ENCODE peak calls at places on chromosomes 16 and 17, in seven cellular contexts. R is astrocyte of the cerebellum; S is stimulated activated CD4-positive, alpha-beta T cell treated with anti-CD3 and anti-CD28 coated beads, Interleukin-2, amount 100 ng/mL, for 48 hours; J is activated T-helper 9 cell treated with anti-CD3 and anti-CD28 coated beads, Interleukin-2, amount 50 U/mL, for 16 hours; A is activated gamma-delta T cell treated with Interleukin-2 at 50 U/mL for 16 hours; N is tibial artery; L is EL. Y is an unnamed sample.
A peak's percentile ranks its signal among the peaks of the same experiment; 100 is the strongest.

GRCh38 chr17:9475259-9475658 is 100.4 kb downstream of the STX8 start:
- DNase-seq in R (no peak), A (no peak), L (no peak), N (no peak), S (no peak), J (no peak), Y (no peak)

GRCh38 chr16:49664221-49665215 is 191.4 kb downstream of the ZNF423 start:
- DNase-seq in J (no peak), S (no peak), A (no peak), N (no peak), R (no peak), L (no peak), Y (no peak)

GRCh38 chr17:45020354-45021138 is 30.9 kb downstream of the DCAKD start:
- DNase-seq in A (no peak), N (no peak), J (no peak), L (no peak), R (peak; percentile 24), S (no peak), Y (no peak)

GRCh38 chr16:85613609-85614337 is 651 bp downstream of the GSE1 start:
- DNase-seq in N (peak; percentile 85), R (no peak), A (no peak), L (peak; percentile 20), S (no peak), J (no peak), Y (peak; percentile 91)

GRCh38 chr16:53839150-53839549 is 135.2 kb downstream of the FTO start:
- DNase-seq in S (no peak), J (no peak), A (no peak), N (no peak), L (no peak), R (no peak), Y (no peak)

GRCh38 chr16:66905633-66906539 is 12.8 kb downstream of the CDH16 start:
- DNase-seq in N (no peak), L (peak; percentile 21), S (no peak), J (no peak), A (no peak), R (no peak), Y (no peak)

GRCh38 chr17:45129940-45130639 is 2.2 kb downstream of the PLCD3 start:
- DNase-seq in A (no peak), N (peak; percentile 57), R (no peak), S (no peak), J (no peak), L (peak; percentile 53), Y (no peak)

GRCh38 chr16:84898447-84898846 is 78.7 kb downstream of the CRISPLD2 start:
- DNase-seq in J (no peak), R (no peak), A (no peak), L (no peak), S (no peak), N (no peak), Y (no peak)

GRCh38 chr17:58783380-58783779 is 27.7 kb downstream of the PPM1E start:
- DNase-seq in J (no peak), L (peak; percentile 0), N (no peak), S (no peak), A (no peak), R (peak; percentile 1), Y (no peak)

GRCh38 chr17:60154616-60155426 is 5.0 kb downstream of the CA4 start:
- DNase-seq in L (peak; percentile 73), R (peak; percentile 81), N (peak; percentile 45), J (no peak), A (no peak), S (no peak), Y (no peak)